ENCODE peak calls at places on chromosomes 12 and 14, in ten cellular contexts. W is H9; Q is stimulated activated CD8-positive, alpha-beta memory T cell treated with anti-CD3 and anti-CD28 coated beads, Interleukin-7, amount 100 ng/mL, for 1 hour; L is upper lobe of right lung; E is body of pancreas; R is Kasumi-1; T is D341Med; M is EL; S is caudate nucleus; K is GOT3. H is an unnamed sample.

GRCh38 chr14:37546621-37547447 is 48.2 kb downstream of the FOXA1 start:
- DNase-seq in W (no peak), Q (no peak), L (no peak), E (no peak), R (no peak), T (no peak), M (peak), S (no peak), K (no peak), H (no peak)

GRCh38 chr12:7188557-7189397 is 709 bp upstream of the PEX5 start:
- DNase-seq in W (peak), Q (no peak), L (peak), E (peak), R (peak), T (peak), M (peak), S (peak), K (peak), H (peak)

GRCh38 chr12:75910452-75910722 is 121.2 kb downstream of the PHLDA1 start:
- DNase-seq in W (no peak), Q (no peak), L (no peak), E (no peak), R (no peak), T (no peak), M (no peak), S (no peak), K (no peak), H (no peak)

GRCh38 chr12:3745152-3745551 is 7.8 kb downstream of the CRACR2A start:
- DNase-seq in W (peak), Q (no peak), L (no peak), E (no peak), R (no peak), T (no peak), M (no peak), S (no peak), K (no peak), H (no peak)

GRCh38 chr14:101195309-101195724 is 291.8 kb upstream of the RTL1 start:
- DNase-seq in W (peak), Q (no peak), L (peak), E (no peak), R (no peak), T (peak), M (no peak), S (no peak), K (no peak), H (no peak)

GRCh38 chr12:13986031-13986430 is 4.6 kb upstream of the GRIN2B start:
- DNase-seq in W (no peak), Q (no peak), L (no peak), E (no peak), R (no peak), T (no peak), M (no peak), S (no peak), K (no peak), H (no peak)

GRCh38 chr12:38890102-38890501 is 15.3 kb downstream of the CPNE8 start:
- DNase-seq in W (no peak), Q (no peak), L (no peak), E (no peak), R (no peak), T (no peak), M (no peak), S (no peak), K (no peak), H (no peak)

GRCh38 chr14:54322668-54323380 is 74.0 kb upstream of the CDKN3 start:
- DNase-seq in W (no peak), Q (no peak), L (no peak), E (no peak), R (no peak), T (no peak), M (no peak), S (no peak), K (no peak), H (no peak)

GRCh38 chr14:51419685-51420084 is 179.6 kb downstream of the TMX1 start:
- DNase-seq in W (no peak), Q (no peak), L (no peak), E (no peak), R (no peak), T (no peak), M (no peak), S (no peak), K (no peak), H (no peak)

GRCh38 chr12:11202811-11203210 is 16.1 kb upstream of the TAS2R42 start:
- DNase-seq in W (no peak), Q (no peak), L (no peak), E (no peak), R (no peak), T (no peak), M (peak), S (no peak), K (no peak), H (no peak)

GRCh38 chr12:76201316-76201715 is 116.8 kb upstream of the NAP1L1 start:
- DNase-seq in W (no peak), Q (no peak), L (no peak), E (no peak), R (no peak), T (no peak), M (peak), S (no peak), K (no peak), H (no peak)

GRCh38 chr14:68349900-68350323 is 443.0 kb downstream of the ZFP36L1 start:
- DNase-seq in W (no peak), Q (no peak), L (no peak), E (peak), R (no peak), T (no peak), M (no peak), S (no peak), K (no peak), H (no peak)

GRCh38 chr14:89011727-89012271 is 187.3 kb downstream of the TTC8 start:
- DNase-seq in W (no peak), Q (no peak), L (no peak), E (no peak), R (no peak), T (no peak), M (peak), S (no peak), K (no peak), H (no peak)

GRCh38 chr12:131000000-131000486 is 46.3 kb downstream of the ADGRD1 start:
- DNase-seq in W (no peak), Q (no peak), L (no peak), E (no peak), R (no peak), T (no peak), M (no peak), S (no peak), K (no peak), H (no peak)

GRCh38 chr12:24554612-24555300 is 394.1 kb downstream of the BCAT1 start:
- DNase-seq in W (no peak), Q (no peak), L (no peak), E (no peak), R (no peak), T (no peak), M (no peak), S (no peak), K (no peak), H (no peak)

GRCh38 chr14:79395061-79395460 is 816.2 kb downstream of the DIO2 start:
- DNase-seq in W (no peak), Q (no peak), L (no peak), E (no peak), R (no peak), T (no peak), M (peak), S (no peak), K (no peak), H (no peak)

GRCh38 chr14:42229294-42229693 is 622.6 kb downstream of the LRFN5 start:
- DNase-seq in W (no peak), Q (no peak), L (no peak), E (no peak), R (no peak), T (no peak), M (no peak), S (no peak), K (no peak), H (no peak)

GRCh38 chr12:49507139-49507538 is 31.7 kb upstream of the KCNH3 start:
- DNase-seq in W (no peak), Q (no peak), L (no peak), E (no peak), R (no peak), T (no peak), M (peak), S (no peak), K (no peak), H (no peak)

GRCh38 chr12:12216349-12217017 is 50.4 kb downstream of the LRP6 start:
- DNase-seq in W (no peak), Q (no peak), L (no peak), E (peak), R (peak), T (no peak), M (no peak), S (no peak), K (no peak), H (no peak)

GRCh38 chr14:83491091-83491490 is 1957.4 kb upstream of the SEL1L start:
- DNase-seq in W (no peak), Q (no peak), L (no peak), E (no peak), R (no peak), T (no peak), M (no peak), S (no peak), K (no peak), H (no peak)

GRCh38 chr14:75826599-75826998 is 155.2 kb downstream of the TGFB3 start:
- DNase-seq in W (no peak), Q (no peak), L (no peak), E (no peak), R (no peak), T (no peak), M (peak), S (no peak), K (no peak), H (no peak)

GRCh38 chr12:22088886-22089285 is 42.9 kb downstream of the CMAS start:
- DNase-seq in W (no peak), Q (no peak), L (no peak), E (no peak), R (no peak), T (no peak), M (no peak), S (no peak), K (no peak), H (no peak)

GRCh38 chr12:124919646-124920352 is 5.3 kb upstream of the UBC start:
- DNase-seq in W (peak), Q (no peak), L (no peak), E (no peak), R (no peak), T (no peak), M (no peak), S (no peak), K (no peak), H (no peak)

H was measured in C1 segment of cervical spinal cord.